ENCODE peak calls at places on chromosome 7, in six cellular contexts. F, L, N, J, Y and M are unnamed samples. For H3K27me3, the result is how much of the 10 kb centered on the place peaks cover.

GRCh38 chr7:149872419-149873073 is 1.2 kb upstream of the ATP6V0E2 start:
- DNase-seq in Y (peak), J (peak), L (peak), N (peak), F (peak), M (peak)

GRCh38 chr7:54904130-54904529 is 114.7 kb upstream of the EGFR start:
- DNase-seq in L (no peak), F (no peak), N (no peak), Y (no peak), J (no peak), M (no peak)

GRCh38 chr7:30922596-30922995 is 10.9 kb downstream of the AQP1 start:
- DNase-seq in Y (peak), N (peak), L (no peak), F (no peak), J (no peak), M (peak)

GRCh38 chr7:27129729-27130539 is 623 bp downstream of the HOXA4 start:
- DNase-seq in L (peak), J (no peak), Y (no peak), F (peak), N (no peak), M (no peak)

GRCh38 chr7:107505997-107506682 is 36.3 kb downstream of the GPR22 start:
- DNase-seq in N (no peak), L (no peak), J (no peak), F (no peak), Y (peak), M (no peak)

GRCh38 chr7:44622342-44623151 is 16.1 kb downstream of the OGDH start:
- DNase-seq in N (no peak), F (no peak), J (no peak), Y (no peak), L (no peak), M (no peak)

GRCh38 chr7:84614821-84615506 is 420.4 kb upstream of the SEMA3A start:
- DNase-seq in L (no peak), J (no peak), Y (no peak), F (no peak), N (no peak), M (no peak)

GRCh38 chr7:44727346-44728262 is 21.0 kb upstream of the ZMIZ2 start:
- DNase-seq in F (no peak), L (no peak), Y (no peak), J (no peak), N (no peak), M (no peak)

GRCh38 chr7:6675807-6676405 is 30.8 kb downstream of the ZNF12 start:
- DNase-seq in N (no peak), J (no peak), Y (no peak), L (no peak), F (no peak), M (no peak)

GRCh38 chr7:69622014-69622818 is 23.9 kb downstream of the AUTS2 start:
- DNase-seq in Y (no peak), J (no peak), N (no peak), F (no peak), L (no peak), M (no peak)

GRCh38 chr7:157445246-157445955 is 108.6 kb downstream of the DNAJB6 start:
- DNase-seq in L (no peak), Y (no peak), F (no peak), J (no peak), N (no peak), M (no peak)

GRCh38 chr7:28065308-28065707 is 115.3 kb downstream of the JAZF1 start:
- DNase-seq in N (no peak), L (no peak), F (no peak), Y (no peak), J (no peak), M (no peak)

GRCh38 chr7:150396426-150397375 is 17.6 kb downstream of the ZNF775 start:
- DNase-seq in Y (no peak), L (no peak), N (no peak), J (no peak), F (no peak), M (no peak)

GRCh38 chr7:47273974-47274766 is 307.7 kb downstream of the TNS3 start:
- DNase-seq in N (no peak), Y (no peak), L (no peak), J (no peak), F (no peak), M (no peak)

GRCh38 chr7:29511337-29511736 is 52.3 kb upstream of the PRR15 start:
- DNase-seq in N (no peak), Y (no peak), F (no peak), J (no peak), L (no peak), M (no peak)

GRCh38 chr7:128168667-128169210 is 72.3 kb upstream of the LEP start:
- DNase-seq in L (peak), F (peak), J (no peak), Y (no peak), N (peak), M (no peak)

GRCh38 chr7:129952164-129952652 is 552 bp downstream of the UBE2H start:
- DNase-seq in L (peak), N (peak), Y (peak), F (peak), J (peak), M (peak)

GRCh38 chr7:130297628-130298027 is 4.7 kb downstream of the CPA4 start:
- DNase-seq in Y (no peak), L (no peak), F (peak), J (no peak), N (no peak), M (no peak)

GRCh38 chr7:138662066-138663061 is 38.8 kb downstream of the SVOPL start:
- DNase-seq in J (no peak), F (no peak), L (no peak), N (no peak), Y (no peak), M (no peak)
- H3K27me3 ChIP-seq in J (under half), F (under half), L (under half), N (under half), Y (under half), M (under half)

DNA sequence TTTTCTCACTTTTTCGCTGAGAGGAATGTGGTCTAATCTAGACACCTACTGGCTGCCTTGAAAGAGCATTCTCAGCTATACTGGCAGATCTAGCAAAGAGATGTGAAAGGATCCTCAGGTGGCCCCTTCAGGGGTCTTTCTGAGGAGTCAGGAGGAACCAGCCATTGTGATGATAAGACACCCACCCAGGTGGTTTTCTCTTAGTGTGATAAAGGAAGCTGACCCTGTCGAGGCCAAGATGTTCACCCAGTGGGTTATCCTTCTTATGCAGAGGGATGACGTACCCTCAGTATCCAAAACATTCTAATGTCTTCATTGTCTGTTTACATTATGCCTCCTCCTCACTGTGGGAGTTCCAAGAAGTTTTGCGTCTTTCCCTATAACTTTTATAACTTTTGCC is 98.3 kb upstream of the LRGUK start:
- DNase-seq in J (no peak), L (no peak), Y (no peak), F (no peak), N (peak), M (no peak)
- TF ChIP-seq CTCF in J (no peak), L (no peak), Y (no peak), F (no peak), N (no peak), M (no peak)

GRCh38 chr7:1674161-1675035 is 4.3 kb downstream of the ELFN1 start:
- DNase-seq in Y (no peak), J (no peak), L (no peak), F (no peak), N (peak), M (peak)
- H3K27me3 ChIP-seq in Y (under half), J (half or more), L (under half), F (half or more), N (under half), M (under half)

GRCh38 chr7:50315193-50315592 is 10.7 kb downstream of the IKZF1 start:
- DNase-seq in N (no peak), L (no peak), J (no peak), Y (no peak), F (no peak), M (no peak)

GRCh38 chr7:50314778-50315177 is 10.3 kb downstream of the IKZF1 start:
- DNase-seq in F (no peak), J (no peak), Y (no peak), L (no peak), N (peak), M (no peak)

GRCh38 chr7:50317221-50317678 is 12.7 kb downstream of the IKZF1 start:
- DNase-seq in N (no peak), L (no peak), J (no peak), F (no peak), Y (no peak), M (no peak)

GRCh38 chr7:50317697-50318640 is 13.5 kb downstream of the IKZF1 start:
- DNase-seq in J (no peak), F (no peak), N (no peak), L (no peak), Y (no peak), M (no peak)

DNA sequence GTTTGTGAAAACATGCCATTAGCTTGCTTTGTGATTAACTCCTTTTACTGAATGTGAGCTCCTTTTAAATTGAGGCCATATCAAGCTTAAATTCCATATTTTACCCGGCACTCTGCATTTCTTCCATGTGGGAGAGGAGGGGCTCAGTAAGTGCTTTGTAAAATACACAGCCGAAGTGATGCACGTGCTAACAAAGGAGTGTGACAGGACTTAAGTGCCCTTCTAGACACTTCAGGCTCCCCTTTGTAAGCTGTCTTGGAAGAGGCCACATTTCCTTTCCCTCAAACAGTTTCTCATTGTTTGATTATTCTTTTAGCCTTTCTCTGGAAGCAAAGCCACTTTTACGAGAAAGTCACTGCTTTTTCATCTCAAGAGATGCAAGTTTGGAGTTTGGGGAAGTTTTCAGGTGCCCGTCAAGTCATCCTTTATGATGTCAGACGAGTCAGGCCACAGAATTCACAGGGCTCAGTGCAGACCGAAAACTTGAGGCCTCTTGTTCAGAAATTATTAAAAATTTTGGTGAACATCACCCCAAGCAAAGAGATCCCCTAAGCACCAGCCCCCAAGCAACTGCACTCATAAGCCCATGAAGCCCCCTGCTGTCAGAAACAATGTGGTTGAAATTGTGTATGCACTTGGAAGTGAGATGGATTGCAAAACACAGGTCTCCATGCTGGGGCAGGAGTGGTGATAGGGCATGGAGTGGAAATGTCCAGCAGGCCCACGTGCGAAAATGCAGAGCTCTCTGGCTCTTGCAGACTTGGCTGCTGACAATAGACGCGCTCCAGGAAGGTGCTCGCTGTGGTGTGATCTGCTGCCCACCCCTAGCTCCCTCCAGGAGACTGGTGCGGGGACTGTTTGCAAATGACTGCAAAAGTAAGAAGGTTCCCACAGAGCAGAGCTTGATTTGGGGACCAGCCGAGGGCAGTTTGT is 11.5 kb downstream of the IKZF1 start:
- DNase-seq in Y (no peak), L (no peak), N (peak), F (no peak), J (no peak), M (no peak)
- TF ChIP-seq CTCF in Y (no peak), L (no peak), N (no peak), F (no peak), J (no peak), M (no peak)